ENCODE peak calls at places on chromosomes 4 and X, in five cellular contexts. F is activated naive CD8-positive, alpha-beta T cell treated with anti-CD3 and anti-CD28 coated beads, Interleukin-2, amount 10 ng/mL, durations not matched to agents 7 days and 5 days; T is GDM1; W is stimulated activated naive CD4-positive, alpha-beta T cell; J is AG04450. G is an unnamed sample.

GRCh38 chrX:40175416-40176255 is 77.9 kb upstream of the BCOR start:
- DNase-seq in F (peak; percentile 79), T (peak; percentile 83), W (peak; percentile 72), J (no peak), G (no peak)

GRCh38 chr4:156476359-156476758 is 495.2 kb downstream of the PDGFC start:
- DNase-seq in F (no peak), T (no peak), W (no peak), J (peak; percentile 89), G (peak; percentile 99)

GRCh38 chr4:24513718-24514117 is 70.6 kb downstream of the DHX15 start:
- DNase-seq in F (no peak), T (no peak), W (no peak), J (no peak), G (no peak)

GRCh38 chr4:92234393-92235176 is 69.2 kb upstream of the GRID2 start:
- DNase-seq in F (no peak), T (no peak), W (no peak), J (peak; percentile 97), G (peak; percentile 99)

GRCh38 chr4:95124906-95125504 is 367.2 kb downstream of the BMPR1B start:
- DNase-seq in F (no peak), T (no peak), W (no peak), J (peak; percentile 39), G (peak; percentile 63)

GRCh38 chr4:167234388-167234881 is at the start of gene SPOCK3:
- DNase-seq in F (no peak), T (no peak), W (no peak), J (no peak), G (peak; percentile 50)

GRCh38 chrX:6299724-6300123 is 71.1 kb upstream of the NLGN4X start:
- DNase-seq in F (no peak), T (no peak), W (no peak), J (no peak), G (no peak)

GRCh38 chr4:18844726-18845125 is 823.2 kb upstream of the LCORL start:
- DNase-seq in F (no peak), T (no peak), W (no peak), J (no peak), G (peak; percentile 8)

GRCh38 chrX:1807301-1807731 is 192.5 kb downstream of the ASMT start:
- DNase-seq in F (no peak), T (no peak), W (no peak), J (no peak), G (no peak)

GRCh38 chr4:143202824-143203223 is 18.1 kb downstream of the USP38 start:
- DNase-seq in F (no peak), T (no peak), W (no peak), J (no peak), G (peak; percentile 36)

GRCh38 chr4:14059006-14059405 is 431.5 kb upstream of the BOD1L1 start:
- DNase-seq in F (no peak), T (no peak), W (no peak), J (no peak), G (no peak)

GRCh38 chr4:158006973-158007372 is 165.9 kb downstream of the GASK1B start:
- DNase-seq in F (no peak), T (no peak), W (no peak), J (no peak), G (no peak)

GRCh38 chrX:118221733-118222132 is 105.1 kb upstream of the KLHL13 start:
- DNase-seq in F (no peak), T (no peak), W (no peak), J (no peak), G (no peak)

GRCh38 chr4:85028910-85029309 is 62.4 kb upstream of the WDFY3 start:
- DNase-seq in F (no peak), T (no peak), W (no peak), J (no peak), G (no peak)

GRCh38 chrX:69179380-69179911 is 14.2 kb upstream of the PJA1 start:
- DNase-seq in F (no peak), T (no peak), W (no peak), J (peak; percentile 1), G (no peak)

GRCh38 chr4:119570401-119570800 is 58.2 kb downstream of the PDE5A start:
- DNase-seq in F (no peak), T (no peak), W (no peak), J (peak; percentile 34), G (no peak)

GRCh38 chrX:130170752-130171445 is 863 bp upstream of the RAB33A start:
- DNase-seq in F (peak; percentile 74), T (peak; percentile 65), W (peak; percentile 65), J (no peak), G (no peak)

GRCh38 chr4:83356899-83357661 is 22.4 kb upstream of the HPSE start:
- DNase-seq in F (no peak), T (no peak), W (no peak), J (peak; percentile 80), G (peak; percentile 90)

GRCh38 chr4:186190456-186191265 is 706 bp upstream of the CYP4V2 start:
- DNase-seq in F (peak; percentile 69), T (no peak), W (peak; percentile 51), J (no peak), G (peak; percentile 14)

GRCh38 chrX:76428243-76429130 is 977 bp downstream of the MAGEE1 start:
- DNase-seq in F (peak; percentile 59), T (no peak), W (peak; percentile 48), J (no peak), G (no peak)

GRCh38 chr4:165207016-165207430 is 338 bp upstream of the KLHL2 start:
- DNase-seq in F (no peak), T (no peak), W (no peak), J (no peak), G (no peak)

GRCh38 chr4:41600243-41600642 is 62.3 kb downstream of the LIMCH1 start:
- DNase-seq in F (no peak), T (no peak), W (no peak), J (no peak), G (peak; percentile 28)

GRCh38 chrX:10769165-10769564 is 148.8 kb upstream of the MID1 start:
- DNase-seq in F (no peak), T (no peak), W (no peak), J (no peak), G (peak; percentile 46)

GRCh38 chr4:6472387-6473263 is at the start of gene PPP2R2C:
- DNase-seq in F (peak; percentile 33), T (no peak), W (no peak), J (no peak), G (no peak)

GRCh38 chr4:145782756-145783155 is 102.8 kb downstream of the C4orf51 start:
- DNase-seq in F (no peak), T (no peak), W (no peak), J (no peak), G (no peak)

GRCh38 chr4:99887837-99888236 is 6.4 kb downstream of the LAMTOR3 start:
- DNase-seq in F (no peak), T (no peak), W (no peak), J (no peak), G (no peak)

GRCh38 chr4:168677063-168677462 is 180.2 kb downstream of the PALLD start:
- DNase-seq in F (no peak), T (no peak), W (no peak), J (no peak), G (no peak)

GRCh38 chr4:153188966-153189801 is 15.1 kb upstream of the TRIM2 start:
- DNase-seq in F (no peak), T (no peak), W (no peak), J (no peak), G (peak; percentile 59)

GRCh38 chrX:141158084-141158483 is 18.8 kb downstream of the LDOC1 start:
- DNase-seq in F (no peak), T (no peak), W (no peak), J (no peak), G (no peak)

GRCh38 chr4:153785830-153786721 is 2.8 kb downstream of the SFRP2 start:
- DNase-seq in F (no peak), T (no peak), W (no peak), J (no peak), G (peak; percentile 41)

GRCh38 chr4:94548571-94548970 is 96.8 kb downstream of the PDLIM5 start:
- DNase-seq in F (no peak), T (no peak), W (no peak), J (no peak), G (peak; percentile 92)

GRCh38 chr4:139301821-139302611 is at the start of gene NDUFC1:
- DNase-seq in F (peak; percentile 76), T (peak; percentile 31), W (peak; percentile 64), J (no peak), G (peak; percentile 55)

GRCh38 chr4:88858752-88859151 is 161.1 kb upstream of the NAP1L5 start:
- DNase-seq in F (no peak), T (no peak), W (no peak), J (no peak), G (no peak)

GRCh38 chr4:8176547-8177399 is 18.2 kb upstream of the ABLIM2 start:
- DNase-seq in F (peak; percentile 42), T (peak; percentile 53), W (peak; percentile 19), J (no peak), G (peak; percentile 42)